ENCODE peak calls at places on chromosome 17, in five cellular contexts. One of them, this sample, is unnamed.

GRCh38 chr17:8125947-8126305 is 2.0 kb upstream of the HES7 start:
- DNase-seq in neuronal stem cell: no peak
- DNase-seq in posterior cingulate gyrus: no peak
- DNase-seq in activated T-cell treated with anti-CD3 and anti-CD28 coated beads for 1 hour: no peak
- DNase-seq in T1000: no peak
- DNase-seq in this sample: no peak

GRCh38 chr17:80769936-80770625 is 221.6 kb upstream of the CHMP6 start:
- DNase-seq in neuronal stem cell: no peak
- DNase-seq in posterior cingulate gyrus: no peak
- DNase-seq in activated T-cell treated with anti-CD3 and anti-CD28 coated beads for 1 hour: no peak
- DNase-seq in T1000: no peak
- DNase-seq in this sample: no peak

GRCh38 chr17:27565874-27566672 is 64.9 kb upstream of the LGALS9 start:
- DNase-seq in neuronal stem cell: no peak
- DNase-seq in posterior cingulate gyrus: no peak
- DNase-seq in activated T-cell treated with anti-CD3 and anti-CD28 coated beads for 1 hour: no peak
- DNase-seq in T1000: no peak
- DNase-seq in this sample: no peak

GRCh38 chr17:40577611-40578065 is 12.4 kb upstream of the CCR7 start:
- DNase-seq in neuronal stem cell: no peak
- DNase-seq in posterior cingulate gyrus: no peak
- DNase-seq in activated T-cell treated with anti-CD3 and anti-CD28 coated beads for 1 hour: no peak
- DNase-seq in T1000: no peak
- DNase-seq in this sample: no peak

GRCh38 chr17:72790194-72790593 is 302.3 kb downstream of the SLC39A11 start:
- DNase-seq in neuronal stem cell: no peak
- DNase-seq in posterior cingulate gyrus: no peak
- DNase-seq in activated T-cell treated with anti-CD3 and anti-CD28 coated beads for 1 hour: no peak
- DNase-seq in T1000: no peak
- DNase-seq in this sample: no peak

GRCh38 chr17:152860-153420 is 15.6 kb downstream of the SCGB1C2 start:
- DNase-seq in neuronal stem cell: no peak
- DNase-seq in posterior cingulate gyrus: no peak
- DNase-seq in activated T-cell treated with anti-CD3 and anti-CD28 coated beads for 1 hour: no peak
- DNase-seq in T1000: no peak
- DNase-seq in this sample: no peak

GRCh38 chr17:1050996-1051925 is 54.3 kb downstream of the TIMM22 start:
- DNase-seq in neuronal stem cell: no peak
- DNase-seq in posterior cingulate gyrus: no peak
- DNase-seq in activated T-cell treated with anti-CD3 and anti-CD28 coated beads for 1 hour: no peak
- DNase-seq in T1000: no peak
- DNase-seq in this sample: no peak

GRCh38 chr17:72518810-72519597 is 398.2 kb downstream of the SOX9 start:
- DNase-seq in neuronal stem cell: no peak
- DNase-seq in posterior cingulate gyrus: no peak
- DNase-seq in activated T-cell treated with anti-CD3 and anti-CD28 coated beads for 1 hour: no peak
- DNase-seq in T1000: no peak
- DNase-seq in this sample: no peak

GRCh38 chr17:28447396-28447760 is 26.1 kb upstream of the SLC13A2 start:
- DNase-seq in neuronal stem cell: no peak
- DNase-seq in posterior cingulate gyrus: no peak
- DNase-seq in activated T-cell treated with anti-CD3 and anti-CD28 coated beads for 1 hour: no peak
- DNase-seq in T1000: no peak
- DNase-seq in this sample: no peak

GRCh38 chr17:50575581-50576210 is 15.2 kb downstream of the CACNA1G start:
- DNase-seq in neuronal stem cell: no peak
- DNase-seq in posterior cingulate gyrus: no peak
- DNase-seq in activated T-cell treated with anti-CD3 and anti-CD28 coated beads for 1 hour: no peak
- DNase-seq in T1000: no peak
- DNase-seq in this sample: no peak

GRCh38 chr17:66400698-66401097 is 98.3 kb downstream of the PRKCA start:
- DNase-seq in neuronal stem cell: no peak
- DNase-seq in posterior cingulate gyrus: no peak
- DNase-seq in activated T-cell treated with anti-CD3 and anti-CD28 coated beads for 1 hour: no peak
- DNase-seq in T1000: no peak
- DNase-seq in this sample: no peak

GRCh38 chr17:77528516-77529327 is 388.0 kb downstream of the SEC14L1 start:
- DNase-seq in neuronal stem cell: peak
- DNase-seq in posterior cingulate gyrus: peak
- DNase-seq in activated T-cell treated with anti-CD3 and anti-CD28 coated beads for 1 hour: peak
- DNase-seq in T1000: no peak
- DNase-seq in this sample: no peak

This sample was measured in AG04449.